ENCODE peak calls at places on chromosome 19, in eight cellular contexts. R, E, M, H, C, S, I and B are unnamed samples.

GRCh38 chr19:58407658-58408151 is 744 bp upstream of the ZNF584 start:
- DNase-seq in R (no peak), I (no peak), H (no peak), E (no peak), S (no peak), C (no peak), M (no peak), B (no peak)

GRCh38 chr19:10001899-10002298 is 8.4 kb downstream of the COL5A3 start:
- DNase-seq in C (no peak), S (peak; percentile 87), I (no peak), H (no peak), E (no peak), M (no peak), R (peak; percentile 81), B (no peak)

GRCh38 chr19:29260477-29261317 is 47.7 kb upstream of the UQCRFS1 start:
- DNase-seq in H (no peak), M (no peak), S (no peak), I (no peak), R (no peak), E (no peak), C (no peak), B (no peak)

GRCh38 chr19:51317381-51317780 is 5.9 kb downstream of the IGLON5 start:
- DNase-seq in H (no peak), S (no peak), I (no peak), C (no peak), M (no peak), R (no peak), E (peak; percentile 4), B (no peak)

GRCh38 chr19:54577334-54577733 is 3.7 kb downstream of the LILRA2 start:
- DNase-seq in E (no peak), H (no peak), R (no peak), M (no peak), I (no peak), C (no peak), S (no peak), B (no peak)

GRCh38 chr19:11142528-11143171 is 12.9 kb downstream of the SPC24 start:
- DNase-seq in E (peak; percentile 78), S (peak; percentile 82), R (peak; percentile 96), I (peak; percentile 90), C (no peak), H (no peak), M (no peak), B (no peak)

GRCh38 chr19:42252365-42253244 is 2.3 kb downstream of the ERF start:
- DNase-seq in R (no peak), I (peak; percentile 70), M (no peak), S (peak; percentile 56), H (peak; percentile 38), C (no peak), E (peak; percentile 81), B (no peak)

GRCh38 chr19:42468273-42468796 is 25.6 kb upstream of the CXCL17 start:
- DNase-seq in S (no peak), M (no peak), R (no peak), I (no peak), H (no peak), E (no peak), C (no peak), B (no peak)

GRCh38 chr19:24002256-24002945 is 84.6 kb upstream of the ZNF254 start:
- DNase-seq in I (no peak), R (no peak), M (no peak), H (no peak), C (no peak), E (no peak), S (no peak), B (no peak)

GRCh38 chr19:35213678-35214632 is 14.6 kb downstream of the FAM187B start:
- DNase-seq in R (no peak), C (peak; percentile 92), S (no peak), I (peak; percentile 82), M (peak; percentile 83), E (peak; percentile 90), H (peak; percentile 97), B (peak; percentile 94)

GRCh38 chr19:51600940-51601575 is 29.1 kb downstream of the SIGLEC5 start:
- DNase-seq in C (no peak), H (no peak), R (no peak), M (peak; percentile 13), I (no peak), S (no peak), E (peak; percentile 92), B (no peak)

GRCh38 chr19:33296473-33297060 is 5.8 kb downstream of the CEBPA start:
- DNase-seq in S (peak; percentile 43), I (peak; percentile 12), C (no peak), M (no peak), R (peak; percentile 56), E (peak; percentile 71), H (no peak), B (no peak)

GRCh38 chr19:4019578-4019977 is 12.0 kb downstream of the PIAS4 start:
- DNase-seq in E (no peak), H (no peak), I (peak; percentile 49), M (no peak), C (no peak), S (no peak), R (no peak), B (no peak)
- H3K4me1 ChIP-seq in E (no peaks in the 10 kb centered on the region), H (peaks cover 6% of the 10 kb centered on the region), I (peaks cover 19% of the 10 kb centered on the region), M (peaks cover 3% of the 10 kb centered on the region), C (peaks cover 2% of the 10 kb centered on the region), S (no peaks in the 10 kb centered on the region), R (no peaks in the 10 kb centered on the region), B (peaks cover 4% of the 10 kb centered on the region)

DNA sequence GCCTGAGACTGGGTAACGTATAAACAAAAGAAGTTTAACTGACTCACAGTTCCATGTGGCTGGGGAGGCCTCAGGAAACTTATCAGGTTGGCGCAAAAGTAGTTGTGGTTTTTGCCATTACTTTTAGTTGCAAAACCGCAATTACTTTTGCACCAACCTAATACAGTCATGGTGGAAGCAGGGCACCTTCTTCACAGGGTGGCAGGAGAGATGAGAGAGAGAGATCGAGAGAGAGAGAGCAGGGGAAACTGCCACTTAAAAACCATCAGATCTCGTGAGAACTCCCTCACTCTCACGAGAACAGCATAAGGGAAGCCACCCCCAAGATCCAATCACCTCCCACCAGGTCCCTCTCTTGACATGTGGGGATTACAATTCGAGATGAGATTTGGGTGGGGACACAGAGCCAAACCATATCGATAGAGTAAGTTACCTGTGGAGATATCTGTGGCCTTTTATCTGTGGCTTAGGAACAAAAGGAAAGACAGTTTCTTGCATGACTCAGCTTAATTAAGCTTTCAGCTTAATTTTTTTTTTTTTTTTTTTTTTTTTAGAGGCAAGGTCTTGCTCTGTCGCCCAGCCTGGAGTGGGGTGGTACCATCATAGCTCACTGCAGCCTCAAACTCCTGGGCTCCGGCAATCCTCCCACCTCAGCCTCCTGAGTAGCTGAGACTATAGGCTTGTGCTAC is 7.6 kb upstream of the CABP5 start:
- DNase-seq in E (no peak), R (no peak), I (no peak), M (no peak), S (no peak), C (no peak), H (no peak), B (no peak)
- H3K9me3 ChIP-seq in E (no peaks in the 10 kb centered on the region), R (no peaks in the 10 kb centered on the region), I (no peaks in the 10 kb centered on the region), M (no peaks in the 10 kb centered on the region), S (no peaks in the 10 kb centered on the region), C (no peaks in the 10 kb centered on the region), H (no peaks in the 10 kb centered on the region), B (no peaks in the 10 kb centered on the region)

GRCh38 chr19:1837625-1838105 is 10.6 kb downstream of the REXO1 start:
- DNase-seq in I (no peak), C (peak; percentile 49), M (peak; percentile 71), S (no peak), E (no peak), R (no peak), H (no peak), B (peak; percentile 46)

GRCh38 chr19:1837222-1837565 is 11.1 kb downstream of the REXO1 start:
- DNase-seq in I (no peak), E (no peak), S (no peak), C (no peak), R (no peak), M (no peak), H (no peak), B (no peak)

GRCh38 chr19:1840541-1841115 is 7.7 kb downstream of the REXO1 start:
- DNase-seq in S (no peak), M (no peak), H (no peak), C (no peak), R (no peak), E (peak; percentile 86), I (no peak), B (no peak)

GRCh38 chr19:1841209-1841924 is 6.9 kb downstream of the REXO1 start:
- DNase-seq in H (no peak), I (no peak), C (no peak), E (no peak), S (no peak), M (no peak), R (no peak), B (no peak)

DNA sequence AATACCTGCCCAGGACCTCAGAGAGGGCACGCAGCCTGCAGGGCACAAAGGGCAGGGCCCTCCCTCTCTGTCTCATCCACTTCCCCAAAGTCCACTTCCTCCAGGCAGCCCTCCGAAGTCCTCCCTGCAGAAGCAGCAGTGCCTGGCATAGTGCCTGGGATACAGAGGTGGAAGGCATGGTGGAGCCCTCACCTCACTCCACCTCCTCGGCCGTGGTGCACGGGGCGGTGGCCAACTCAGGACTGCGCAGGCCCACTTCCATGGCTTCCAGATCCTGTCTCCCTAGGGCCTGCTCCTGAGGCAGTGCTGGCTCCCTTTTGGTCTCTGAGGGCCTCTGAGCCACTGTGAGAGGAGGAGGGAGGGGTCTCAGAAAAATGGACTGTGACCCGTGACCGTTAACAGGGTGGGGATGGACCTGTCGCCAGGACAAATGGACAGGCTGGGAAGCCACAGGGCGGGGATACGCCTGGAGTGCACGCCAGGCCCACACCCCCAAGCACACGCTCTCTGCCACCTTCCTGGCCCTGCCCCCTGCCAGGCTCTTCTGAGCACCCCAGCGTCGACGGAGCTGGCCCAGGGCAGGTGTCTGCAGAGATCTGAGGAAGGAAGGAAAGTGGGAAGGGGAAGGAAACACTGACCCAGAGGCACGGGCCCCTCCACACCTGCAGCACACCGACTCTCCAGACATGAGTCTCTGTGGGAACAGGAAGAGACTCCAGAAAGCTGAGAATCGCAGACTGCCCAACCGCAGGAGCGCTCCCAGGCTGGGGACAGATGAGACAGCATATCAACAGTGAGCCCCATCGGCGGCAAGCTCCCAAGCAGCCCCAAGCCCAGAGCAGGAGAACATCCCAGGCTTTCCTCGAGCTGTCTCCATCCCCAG is 8.4 kb downstream of the REXO1 start:
- DNase-seq in R (no peak), C (no peak), E (no peak), I (no peak), S (peak; percentile 93), M (no peak), H (no peak), B (no peak)
- H3K27ac ChIP-seq in R (no peak overlapping the region), C (no peak overlapping the region), E (peak overlapping the region; percentile 48), I (no peak overlapping the region), S (peak overlapping the region; percentile 81), M (no peak overlapping the region), H (no peak overlapping the region), B (no peak overlapping the region)

DNA sequence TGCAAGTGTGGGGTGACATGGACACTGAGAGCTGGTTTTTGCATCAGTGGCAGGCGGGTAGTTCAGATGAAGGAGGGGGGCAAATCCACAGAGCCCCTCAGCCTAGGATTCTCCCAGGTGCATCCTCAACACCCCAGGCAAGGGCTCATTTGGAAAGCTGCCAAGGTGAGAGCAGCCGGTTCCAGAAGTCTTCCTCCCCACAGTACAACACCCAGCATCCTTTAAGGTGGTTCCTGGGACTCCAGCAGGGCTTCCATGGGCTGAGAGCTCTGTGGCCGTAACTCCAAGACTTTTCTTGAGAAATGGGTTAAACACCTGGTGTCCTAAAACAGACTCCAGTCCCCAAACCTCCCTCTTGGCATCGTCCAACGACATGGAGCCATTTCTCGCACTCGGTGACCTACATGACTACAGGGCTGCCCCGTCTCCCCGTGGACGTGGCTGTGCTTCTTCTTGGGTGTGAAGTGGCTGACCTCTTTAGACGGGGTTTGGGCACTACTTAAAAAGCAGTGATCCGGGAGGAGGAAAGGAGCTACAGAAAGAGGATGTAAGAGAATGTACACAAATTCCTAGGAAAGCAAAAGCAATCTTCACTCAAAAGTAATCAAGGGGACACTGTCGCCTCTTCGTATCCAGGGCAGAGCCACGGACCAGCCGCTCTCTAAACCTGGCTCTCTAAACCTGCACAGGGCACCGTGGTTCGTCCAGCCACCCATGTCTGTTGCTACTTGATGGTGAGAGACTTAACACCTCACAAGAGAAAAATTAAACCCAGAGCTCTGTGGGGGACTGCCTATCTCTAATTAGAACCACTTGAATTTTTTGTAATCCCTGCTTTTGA is 25.5 kb downstream of the RANBP3 start:
- DNase-seq in H (no peak), I (no peak), E (no peak), R (no peak), S (no peak), C (no peak), M (no peak), B (no peak)
- H3K4me1 ChIP-seq in H (peaks cover 79% of the 10 kb centered on the region), I (peaks cover 39% of the 10 kb centered on the region), E (peaks cover 62% of the 10 kb centered on the region), R (peaks cover 39% of the 10 kb centered on the region), S (no peaks in the 10 kb centered on the region), C (peaks cover 96% of the 10 kb centered on the region), M (peaks cover 74% of the 10 kb centered on the region), B (peaks cover 96% of the 10 kb centered on the region)